ENCODE peak calls at places on chromosomes 6 and 20, in eight cellular contexts. S is upper lobe of left lung; R is OCI-LY7; E is Peyer's patch; B is CD8-positive, alpha-beta T cell; G is tibial nerve; I is heart left ventricle; D is hepatocyte. Q is an unnamed sample. For H3K9me3, the result is how much of the 10 kb centered on the place peaks cover.

GRCh38 chr6:79872303-79872702 is 75.0 kb downstream of the ELOVL4 start:
- DNase-seq in S (no peak), R (no peak), E (no peak), B (no peak), G (no peak), I (no peak), D (no peak), Q (no peak)

GRCh38 chr20:57921701-57922482 is 212.1 kb upstream of the PMEPA1 start:
- DNase-seq in S (no peak), R (no peak), E (no peak), B (no peak), G (no peak), I (no peak), D (no peak), Q (no peak)

GRCh38 chr6:53353624-53354023 is 4.9 kb upstream of the ELOVL5 start:
- DNase-seq in S (no peak), R (no peak), E (no peak), B (no peak), G (no peak), I (no peak), D (no peak), Q (no peak)

GRCh38 chr6:110352603-110353303 is 5.4 kb downstream of the METTL24 start:
- DNase-seq in S (no peak), R (no peak), E (no peak), B (no peak), G (no peak), I (no peak), D (no peak), Q (no peak)

GRCh38 chr6:99187429-99187828 is 162.0 kb downstream of the FAXC start:
- DNase-seq in S (no peak), R (no peak), E (no peak), B (no peak), G (no peak), I (no peak), D (no peak), Q (no peak)

GRCh38 chr6:3843379-3844096 is 5.6 kb upstream of the FAM50B start:
- DNase-seq in S (no peak), R (no peak), E (no peak), B (no peak), G (no peak), I (no peak), D (no peak), Q (no peak)

GRCh38 chr6:56959094-56959493 is 4.2 kb downstream of the BEND6 start:
- DNase-seq in S (no peak), R (no peak), E (no peak), B (no peak), G (no peak), I (no peak), D (no peak), Q (no peak)

GRCh38 chr6:88263591-88263990 is 97.4 kb upstream of the CNR1 start:
- DNase-seq in S (no peak), R (no peak), E (no peak), B (no peak), G (no peak), I (no peak), D (no peak), Q (no peak)

GRCh38 chr6:44179648-44180047 is 21.0 kb downstream of the CAPN11 start:
- DNase-seq in S (no peak), R (no peak), E (no peak), B (no peak), G (no peak), I (no peak), D (no peak), Q (no peak)

GRCh38 chr6:160256445-160256844 is 2.2 kb downstream of the SLC22A2 start:
- DNase-seq in S (no peak), R (no peak), E (no peak), B (no peak), G (no peak), I (no peak), D (no peak), Q (no peak)

GRCh38 chr6:151075527-151075926 is 164.2 kb upstream of the AKAP12 start:
- DNase-seq in S (no peak), R (no peak), E (no peak), B (no peak), G (no peak), I (no peak), D (no peak), Q (no peak)

GRCh38 chr6:155687645-155688044 is 232.0 kb upstream of the NOX3 start:
- DNase-seq in S (no peak), R (no peak), E (no peak), B (no peak), G (no peak), I (no peak), D (no peak), Q (no peak)

GRCh38 chr6:132937466-132937906 is 123.1 kb downstream of the RPS12 start:
- DNase-seq in S (no peak), R (peak), E (no peak), B (no peak), G (no peak), I (no peak), D (peak), Q (no peak)

GRCh38 chr6:77362055-77362454 is 101.2 kb downstream of the HTR1B start:
- DNase-seq in S (no peak), R (no peak), E (no peak), B (no peak), G (no peak), I (no peak), D (no peak), Q (no peak)

GRCh38 chr6:168015492-168016175 is 18.2 kb downstream of the KIF25 start:
- DNase-seq in S (no peak), R (no peak), E (no peak), B (no peak), G (no peak), I (no peak), D (no peak), Q (no peak)
- H3K9me3 ChIP-seq in S (under half), R (under half), E (under half), B (under half), G (under half), I (under half), D (under half), Q (under half)

GRCh38 chr20:29325304-29325640 is 1932.2 kb upstream of the DEFB115 start:
- DNase-seq in S (peak), R (no peak), E (no peak), B (no peak), G (no peak), I (no peak), D (no peak), Q (no peak)
- H3K9me3 ChIP-seq in S (under half), R (under half), E (under half), B (under half), G (under half), I (under half), D (under half), Q (under half)

GRCh38 chr20:472889-473292 is 10.6 kb upstream of the TBC1D20 start:
- DNase-seq in S (no peak), R (no peak), E (no peak), B (no peak), G (no peak), I (no peak), D (no peak), Q (no peak)

GRCh38 chr20:462199-462991 is at the start of gene TBC1D20:
- DNase-seq in S (peak), R (peak), E (peak), B (peak), G (peak), I (peak), D (peak), Q (peak)

GRCh38 chr20:469746-470490 is 7.6 kb upstream of the TBC1D20 start:
- DNase-seq in S (no peak), R (no peak), E (no peak), B (no peak), G (no peak), I (no peak), D (no peak), Q (no peak)

GRCh38 chr20:472137-472846 is 10.0 kb upstream of the TBC1D20 start:
- DNase-seq in S (no peak), R (no peak), E (no peak), B (no peak), G (no peak), I (no peak), D (no peak), Q (no peak)

DNA sequence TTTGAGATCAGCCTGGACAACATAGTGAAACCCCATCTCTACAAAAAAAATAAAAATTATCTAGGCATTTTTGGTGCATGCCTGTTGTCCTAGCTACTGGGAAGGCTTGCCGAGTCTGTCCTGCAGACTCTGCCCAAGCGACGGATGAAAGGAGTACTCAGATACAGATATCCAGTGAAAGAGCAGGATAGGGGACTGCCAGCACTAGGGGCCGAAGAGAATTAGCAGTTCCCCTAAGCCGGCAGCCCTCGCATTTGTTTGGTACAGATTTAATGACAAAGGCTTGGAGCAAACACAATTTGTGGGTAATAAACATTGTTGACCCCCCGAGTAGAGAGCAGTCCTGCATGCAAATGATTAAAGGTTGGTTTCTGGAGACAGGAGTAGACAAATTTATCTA is 5.4 kb upstream of the TBC1D20 start:
- DNase-seq in S (no peak), R (no peak), E (no peak), B (no peak), G (no peak), I (no peak), D (no peak), Q (no peak)
- H3K9me3 ChIP-seq in S (under half), R (under half), E (under half), B (under half), G (under half), I (under half), D (under half), Q (under half)

GRCh38 chr6:144757730-144758129 is 472.6 kb downstream of the UTRN start:
- DNase-seq in S (no peak), R (no peak), E (no peak), B (no peak), G (no peak), I (no peak), D (no peak), Q (no peak)
- H3K9me3 ChIP-seq in S (under half), R (under half), E (under half), B (under half), G (under half), I (under half), D (under half), Q (under half)